ENCODE peak calls at places on chromosome 11, in nine cellular contexts. L, C, Q, I, Z, E, M, D and H are unnamed samples.

GRCh38 chr11:65492637-65493366 is 6.0 kb upstream of the MALAT1 start:
- DNase-seq in Q (no peak), D (no peak), M (no peak), L (no peak), E (no peak), C (no peak), I (no peak), Z (no peak), H (no peak)

GRCh38 chr11:77596626-77597025 is 6.9 kb downstream of the AQP11 start:
- DNase-seq in C (no peak), M (no peak), Q (no peak), Z (no peak), L (no peak), D (no peak), I (no peak), E (no peak), H (no peak)

GRCh38 chr11:75454987-75455386 is 22.0 kb upstream of the KLHL35 start:
- DNase-seq in D (no peak), Z (no peak), M (no peak), C (no peak), I (no peak), E (no peak), Q (no peak), L (no peak), H (no peak)

GRCh38 chr11:58503361-58503856 is 4.5 kb downstream of the OR5B21 start:
- DNase-seq in E (no peak), D (no peak), Z (no peak), I (no peak), M (no peak), Q (peak; percentile 41), L (no peak), C (no peak), H (no peak)

GRCh38 chr11:89477175-89477574 is 14.0 kb downstream of the NOX4 start:
- DNase-seq in M (no peak), E (no peak), I (no peak), C (no peak), Q (no peak), L (no peak), Z (no peak), D (no peak), H (no peak)

GRCh38 chr11:73999581-74000306 is 9.1 kb downstream of the UCP3 start:
- DNase-seq in Q (no peak), M (no peak), C (no peak), Z (no peak), L (no peak), I (no peak), E (no peak), D (no peak), H (no peak)

GRCh38 chr11:75189911-75190310 is 39.0 kb downstream of the SLCO2B1 start:
- DNase-seq in D (no peak), Z (no peak), L (no peak), E (no peak), I (no peak), Q (no peak), M (no peak), C (no peak), H (no peak)

GRCh38 chr11:33534575-33534974 is 166.1 kb downstream of the C11orf91 start:
- DNase-seq in D (no peak), L (no peak), Q (no peak), I (no peak), E (no peak), Z (no peak), C (no peak), M (no peak), H (no peak)

GRCh38 chr11:31397239-31397834 is 27.7 kb downstream of the DNAJC24 start:
- DNase-seq in M (peak; percentile 34), E (no peak), D (no peak), C (no peak), Q (no peak), I (no peak), L (no peak), Z (no peak), H (no peak)

GRCh38 chr11:86197448-86197847 is 47.1 kb upstream of the EED start:
- DNase-seq in D (no peak), L (no peak), Q (no peak), C (no peak), E (no peak), M (no peak), Z (no peak), I (no peak), H (no peak)

GRCh38 chr11:118321386-118322082 is 17.0 kb downstream of the CD3E start:
- DNase-seq in M (no peak), L (no peak), I (no peak), C (no peak), D (no peak), Q (no peak), Z (no peak), E (no peak), H (no peak)

GRCh38 chr11:69958308-69958707 is 119.8 kb upstream of the ANO1 start:
- DNase-seq in D (no peak), L (no peak), I (no peak), E (no peak), M (no peak), C (no peak), Q (no peak), Z (no peak), H (no peak)

GRCh38 chr11:17934194-17934593 is 78.7 kb downstream of the SERGEF start:
- DNase-seq in L (no peak), D (no peak), I (no peak), Q (no peak), Z (no peak), C (no peak), E (no peak), M (no peak), H (no peak)

GRCh38 chr11:89405629-89406028 is 85.5 kb downstream of the NOX4 start:
- DNase-seq in M (peak; percentile 30), Z (no peak), D (no peak), E (no peak), L (no peak), I (no peak), C (no peak), Q (no peak), H (no peak)